ENCODE peak calls at places on chromosomes 11 and 22, in ten cellular contexts. L is GM10248, S is GM06990, M is RWPE2, X is AG04449, C is cardiac muscle cell, I is pancreas, Z is colonic mucosa, H is IMR-90, Y is A673. E is an unnamed sample.

GRCh38 chr11:121575250-121575962 is 122.6 kb upstream of the SORL1-AS1 start:
- DNase-seq in L (peak; percentile 42), S (peak; percentile 75), M (no peak), X (no peak), C (no peak), I (peak; percentile 5), Z (peak; percentile 33), H (peak; percentile 81), Y (no peak), E (no peak)

GRCh38 chr11:43585877-43586608 is 94.5 kb upstream of the HSD17B12 start:
- DNase-seq in L (no peak), S (no peak), M (no peak), X (no peak), C (no peak), I (no peak), Z (no peak), H (no peak), Y (no peak), E (no peak)

GRCh38 chr11:120512727-120513435 is 1.3 kb downstream of the GRIK4 start:
- DNase-seq in L (no peak), S (no peak), M (no peak), X (no peak), C (no peak), I (no peak), Z (no peak), H (no peak), Y (peak; percentile 29), E (no peak)

GRCh38 chr22:42685941-42686666 is 34.6 kb downstream of the A4GALT start:
- DNase-seq in L (no peak), S (no peak), M (no peak), X (no peak), C (peak; percentile 60), I (no peak), Z (peak; percentile 54), H (no peak), Y (no peak), E (no peak)

GRCh38 chr11:47241740-47242400 is 6.7 kb downstream of the ACP2 start:
- DNase-seq in L (no peak), S (no peak), M (no peak), X (no peak), C (no peak), I (no peak), Z (no peak), H (peak; percentile 23), Y (no peak), E (no peak)

GRCh38 chr11:126167476-126167875 is 44.0 kb downstream of the RPUSD4 start:
- DNase-seq in L (no peak), S (no peak), M (no peak), X (no peak), C (no peak), I (no peak), Z (no peak), H (no peak), Y (no peak), E (no peak)

GRCh38 chr22:44304354-44304753 is 8.4 kb downstream of the SHISAL1 start:
- DNase-seq in L (no peak), S (no peak), M (no peak), X (no peak), C (no peak), I (no peak), Z (no peak), H (peak; percentile 47), Y (no peak), E (no peak)

GRCh38 chr11:77026743-77027142 is 7.5 kb upstream of the B3GNT6 start:
- DNase-seq in L (no peak), S (no peak), M (no peak), X (no peak), C (no peak), I (no peak), Z (no peak), H (no peak), Y (no peak), E (no peak)

GRCh38 chr22:22666307-22667091 is 22.1 kb downstream of the GGTLC2 start:
- DNase-seq in L (peak; percentile 58), S (no peak), M (no peak), X (no peak), C (no peak), I (peak; percentile 25), Z (peak; percentile 27), H (peak; percentile 46), Y (peak; percentile 27), E (peak; percentile 30)

GRCh38 chr11:86421976-86422770 is 47.5 kb downstream of the CCDC81 start:
- DNase-seq in L (no peak), S (no peak), M (no peak), X (no peak), C (no peak), I (no peak), Z (no peak), H (no peak), Y (no peak), E (no peak)

DNA sequence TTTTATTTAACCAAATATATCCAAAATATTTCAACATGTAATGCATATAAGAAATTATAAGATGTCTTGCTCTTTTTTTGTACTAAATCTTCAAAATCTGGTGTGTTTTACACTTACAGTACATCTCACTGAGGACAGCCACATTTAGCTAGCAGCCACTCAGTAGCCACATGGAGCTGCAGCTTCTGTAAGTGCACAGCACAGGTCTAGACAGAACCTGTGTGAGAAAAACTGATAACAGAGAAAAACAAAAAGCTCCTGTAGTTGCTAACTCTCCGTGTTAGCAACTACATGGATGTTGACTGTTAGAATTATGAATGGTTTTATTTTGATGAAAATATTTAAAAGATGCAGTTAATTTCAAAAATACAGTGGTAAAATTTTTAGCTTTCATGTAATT is 22.2 kb downstream of the ASRGL1 start:
- DNase-seq in L (no peak), S (no peak), M (no peak), X (no peak), C (no peak), I (no peak), Z (no peak), H (no peak), Y (no peak), E (no peak)
- TF ChIP-seq CTCF in L (no peak), S (no peak), M (no peak), X (no peak), C (no peak), I (no peak), Z (no peak), H (no peak), Y (no peak), E (no peak)

GRCh38 chr11:31110825-31111224 is 258.7 kb downstream of the DCDC1 start:
- DNase-seq in L (no peak), S (no peak), M (no peak), X (no peak), C (no peak), I (no peak), Z (no peak), H (no peak), Y (peak; percentile 92), E (no peak)

GRCh38 chr11:31106326-31106725 is 263.2 kb downstream of the DCDC1 start:
- DNase-seq in L (no peak), S (no peak), M (no peak), X (no peak), C (no peak), I (no peak), Z (no peak), H (no peak), Y (peak; percentile 50), E (no peak)

GRCh38 chr11:31102875-31103274 is 266.7 kb downstream of the DCDC1 start:
- DNase-seq in L (no peak), S (no peak), M (no peak), X (no peak), C (no peak), I (no peak), Z (no peak), H (no peak), Y (no peak), E (no peak)

GRCh38 chr11:31109446-31109845 is 260.1 kb downstream of the DCDC1 start:
- DNase-seq in L (no peak), S (no peak), M (no peak), X (no peak), C (no peak), I (no peak), Z (no peak), H (no peak), Y (no peak), E (no peak)

GRCh38 chr11:31106963-31107576 is 262.5 kb downstream of the DCDC1 start:
- DNase-seq in L (peak; percentile 26), S (peak; percentile 2), M (no peak), X (no peak), C (peak; percentile 80), I (peak; percentile 45), Z (peak; percentile 41), H (peak; percentile 7), Y (peak; percentile 95), E (peak; percentile 14)
- TF ChIP-seq CTCF in L (peak; percentile 60), S (peak; percentile 71), M (peak; percentile 42), X (peak; percentile 54), C (peak; percentile 65), I (peak; percentile 20), Z (peak; percentile 45), H (peak; percentile 49), Y (peak; percentile 100), E (no peak)

GRCh38 chr11:114246321-114247069 is 49.7 kb upstream of the NNMT start:
- DNase-seq in L (no peak), S (no peak), M (no peak), X (no peak), C (no peak), I (no peak), Z (no peak), H (no peak), Y (no peak), E (no peak)
- TF ChIP-seq CTCF in L (no peak), S (no peak), M (no peak), X (no peak), C (no peak), I (no peak), Z (no peak), H (no peak), Y (no peak), E (no peak)

GRCh38 chr22:49320714-49321476 is 506.8 kb downstream of the BRD1 start:
- DNase-seq in L (no peak), S (no peak), M (no peak), X (no peak), C (no peak), I (no peak), Z (no peak), H (no peak), Y (no peak), E (no peak)

GRCh38 chr22:49312601-49313000 is 515.1 kb downstream of the BRD1 start:
- DNase-seq in L (no peak), S (no peak), M (no peak), X (no peak), C (no peak), I (no peak), Z (peak; percentile 1), H (no peak), Y (no peak), E (no peak)

GRCh38 chr22:49321477-49322055 is 506.1 kb downstream of the BRD1 start:
- DNase-seq in L (no peak), S (no peak), M (no peak), X (no peak), C (no peak), I (no peak), Z (no peak), H (no peak), Y (no peak), E (no peak)

GRCh38 chr22:49322231-49322630 is 505.4 kb downstream of the BRD1 start:
- DNase-seq in L (no peak), S (no peak), M (no peak), X (no peak), C (no peak), I (no peak), Z (no peak), H (no peak), Y (no peak), E (no peak)

DNA sequence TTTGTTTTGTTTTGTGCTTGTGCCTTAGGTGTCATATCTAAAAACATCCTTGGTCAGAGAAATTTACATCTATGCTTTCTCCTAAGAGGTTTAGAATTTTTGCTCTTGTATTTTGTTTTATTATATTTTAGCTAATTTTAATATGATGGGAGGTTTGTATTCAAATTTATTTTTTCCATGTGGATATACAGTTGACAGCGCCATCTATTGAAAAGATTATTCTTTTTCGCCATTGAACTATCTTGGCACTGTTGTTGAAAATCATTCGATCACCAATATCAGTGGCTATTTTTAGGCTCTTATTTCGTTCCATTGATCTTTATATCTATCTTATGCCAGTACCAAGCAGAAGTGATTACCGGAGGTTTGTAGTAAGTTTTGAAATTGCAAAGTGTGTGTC is 510.3 kb downstream of the BRD1 start:
- DNase-seq in L (no peak), S (no peak), M (no peak), X (no peak), C (no peak), I (no peak), Z (no peak), H (no peak), Y (no peak), E (no peak)
- TF ChIP-seq CTCF in L (no peak), S (no peak), M (peak; percentile 29), X (no peak), C (no peak), I (no peak), Z (no peak), H (no peak), Y (peak; percentile 65), E (no peak)